ENCODE peak calls at places on chromosome 6, in nine cellular contexts. P, V, Q, E, G, N, W, O and C are unnamed samples.

GRCh38 chr6:52839124-52840055 is 1.2 kb downstream of the GSTA5 start:
- DNase-seq in P (peak), V (peak), Q (no peak), E (peak), G (no peak), N (peak), W (peak), O (peak), C (peak)

GRCh38 chr6:116507324-116507723 is 4.1 kb upstream of the CALHM5 start:
- DNase-seq in P (no peak), V (no peak), Q (no peak), E (no peak), G (no peak), N (no peak), W (peak), O (no peak), C (no peak)

GRCh38 chr6:20757761-20758160 is 223.5 kb downstream of the CDKAL1 start:
- DNase-seq in P (no peak), V (no peak), Q (no peak), E (no peak), G (no peak), N (no peak), W (peak), O (no peak), C (peak)

GRCh38 chr6:170367241-170367640 is 60.7 kb downstream of the FAM120B start:
- DNase-seq in P (no peak), V (no peak), Q (no peak), E (no peak), G (no peak), N (no peak), W (peak), O (no peak), C (no peak)

GRCh38 chr6:38846361-38846760 is 131.2 kb downstream of the DNAH8 start:
- DNase-seq in P (no peak), V (no peak), Q (no peak), E (no peak), G (no peak), N (no peak), W (no peak), O (no peak), C (no peak)

GRCh38 chr6:147559016-147559415 is 50.5 kb downstream of the SAMD5 start:
- DNase-seq in P (no peak), V (peak), Q (no peak), E (no peak), G (no peak), N (no peak), W (peak), O (no peak), C (no peak)

GRCh38 chr6:124056884-124057283 is 253.2 kb downstream of the NKAIN2 start:
- DNase-seq in P (no peak), V (no peak), Q (no peak), E (no peak), G (no peak), N (no peak), W (no peak), O (no peak), C (no peak)

GRCh38 chr6:73565767-73566485 is 45.1 kb upstream of the EEF1A1 start:
- DNase-seq in P (no peak), V (no peak), Q (no peak), E (peak), G (no peak), N (peak), W (no peak), O (no peak), C (peak)

GRCh38 chr6:72048080-72048479 is 161.7 kb downstream of the RIMS1 start:
- DNase-seq in P (no peak), V (no peak), Q (no peak), E (no peak), G (no peak), N (no peak), W (no peak), O (no peak), C (no peak)

GRCh38 chr6:38483526-38483925 is 156.2 kb downstream of the BTBD9 start:
- DNase-seq in P (no peak), V (no peak), Q (no peak), E (no peak), G (no peak), N (no peak), W (no peak), O (no peak), C (no peak)

GRCh38 chr6:47484616-47485015 is 7.0 kb downstream of the CD2AP start:
- DNase-seq in P (no peak), V (no peak), Q (no peak), E (no peak), G (no peak), N (peak), W (peak), O (no peak), C (no peak)

GRCh38 chr6:81376745-81377144 is 375.7 kb downstream of the TENT5A start:
- DNase-seq in P (no peak), V (no peak), Q (no peak), E (no peak), G (no peak), N (no peak), W (no peak), O (no peak), C (no peak)

GRCh38 chr6:26327450-26328264 is 37.3 kb upstream of the BTN3A2 start:
- DNase-seq in P (no peak), V (peak), Q (no peak), E (peak), G (no peak), N (no peak), W (peak), O (no peak), C (no peak)

GRCh38 chr6:37137201-37137880 is 32.6 kb upstream of the PIM1 start:
- DNase-seq in P (no peak), V (no peak), Q (no peak), E (peak), G (peak), N (peak), W (peak), O (no peak), C (peak)

GRCh38 chr6:140379919-140380318 is 1005.5 kb upstream of the CITED2 start:
- DNase-seq in P (no peak), V (no peak), Q (no peak), E (no peak), G (no peak), N (no peak), W (peak), O (no peak), C (no peak)

GRCh38 chr6:11120273-11121005 is 8.9 kb upstream of the ERVFRD-1 start:
- DNase-seq in P (no peak), V (no peak), Q (no peak), E (no peak), G (no peak), N (no peak), W (peak), O (no peak), C (no peak)

GRCh38 chr6:26205161-26205624 is 118.0 kb downstream of the HFE start:
- DNase-seq in P (peak), V (peak), Q (peak), E (peak), G (peak), N (no peak), W (peak), O (peak), C (no peak)

GRCh38 chr6:13573669-13574110 is 711 bp upstream of the SIRT5 start:
- DNase-seq in P (no peak), V (peak), Q (no peak), E (peak), G (peak), N (no peak), W (peak), O (no peak), C (peak)